ENCODE peak calls at places on chromosomes 13 and 19, in four cellular contexts. G, W, I and A are unnamed samples.

GRCh38 chr13:49791753-49792549 is 531 bp downstream of the KPNA3 start:
- DNase-seq in G (no peak), W (peak), I (no peak), A (peak)

GRCh38 chr19:45275370-45275971 is 24.4 kb downstream of the MARK4 start:
- DNase-seq in G (no peak), W (no peak), I (no peak), A (no peak)

GRCh38 chr13:97018029-97018819 is 23.9 kb upstream of the OXGR1 start:
- DNase-seq in G (no peak), W (no peak), I (peak), A (no peak)

GRCh38 chr13:68368922-68369321 is 1138.8 kb upstream of the PCDH9 start:
- DNase-seq in G (no peak), W (no peak), I (no peak), A (no peak)

GRCh38 chr13:33007237-33007636 is 9.0 kb upstream of the KL start:
- DNase-seq in G (no peak), W (no peak), I (no peak), A (no peak)

GRCh38 chr13:45238945-45239795 is 38.3 kb upstream of the KCTD4 start:
- DNase-seq in G (no peak), W (no peak), I (no peak), A (no peak)

GRCh38 chr13:83881917-83882625 is at the start of gene SLITRK1:
- DNase-seq in G (no peak), W (no peak), I (no peak), A (peak)

GRCh38 chr19:6047741-6048231 is 62.5 kb downstream of the RFX2 start:
- DNase-seq in G (no peak), W (no peak), I (no peak), A (no peak)

GRCh38 chr13:28037399-28037798 is 48.9 kb upstream of the URAD start:
- DNase-seq in G (no peak), W (no peak), I (no peak), A (no peak)

GRCh38 chr13:87677334-87678234 is 6.4 kb downstream of the SLITRK5 start:
- DNase-seq in G (no peak), W (peak), I (no peak), A (no peak)

GRCh38 chr13:47826481-47826880 is 174.6 kb downstream of the SUCLA2 start:
- DNase-seq in G (no peak), W (no peak), I (peak), A (no peak)

GRCh38 chr19:48826606-48827020 is 9.7 kb downstream of the HSD17B14 start:
- DNase-seq in G (no peak), W (no peak), I (no peak), A (no peak)

GRCh38 chr19:54473071-54473941 is at the start of gene CDC42EP5:
- DNase-seq in G (peak), W (peak), I (peak), A (peak)

GRCh38 chr13:50389726-50390125 is 374.5 kb downstream of the KCNRG start:
- DNase-seq in G (no peak), W (no peak), I (no peak), A (no peak)

GRCh38 chr13:31588331-31588730 is 151.0 kb upstream of the RXFP2 start:
- DNase-seq in G (no peak), W (no peak), I (no peak), A (no peak)

GRCh38 chr13:109780880-109781383 is 5.5 kb downstream of the IRS2 start:
- DNase-seq in G (no peak), W (no peak), I (no peak), A (peak)

GRCh38 chr13:70189981-70190380 is 81.7 kb upstream of the KLHL1 start:
- DNase-seq in G (no peak), W (no peak), I (no peak), A (no peak)

GRCh38 chr13:93231867-93232266 is 5.3 kb downstream of the GPC6 start:
- DNase-seq in G (no peak), W (no peak), I (no peak), A (no peak)

GRCh38 chr13:108120332-108120731 is 95.0 kb downstream of the LIG4 start:
- DNase-seq in G (no peak), W (no peak), I (no peak), A (no peak)

GRCh38 chr19:32708457-32708856 is 11.1 kb upstream of the TDRD12 start:
- DNase-seq in G (no peak), W (no peak), I (no peak), A (no peak)

GRCh38 chr13:45416521-45417125 is 1.6 kb downstream of the SLC25A30 start:
- DNase-seq in G (no peak), W (no peak), I (no peak), A (no peak)

GRCh38 chr13:93446256-93446655 is 219.6 kb downstream of the GPC6 start:
- DNase-seq in G (no peak), W (no peak), I (no peak), A (no peak)

GRCh38 chr19:9645466-9645865 is 24.4 kb upstream of the ZNF561 start:
- DNase-seq in G (no peak), W (no peak), I (no peak), A (no peak)

GRCh38 chr13:111051656-111052232 is 63.4 kb upstream of the ARHGEF7 start:
- DNase-seq in G (no peak), W (no peak), I (no peak), A (no peak)

GRCh38 chr13:98676239-98676638 is 76.2 kb downstream of the SLC15A1 start:
- DNase-seq in G (no peak), W (no peak), I (no peak), A (no peak)

GRCh38 chr19:35673121-35673804 is 6.9 kb downstream of the UPK1A start:
- DNase-seq in G (peak), W (peak), I (peak), A (peak)

GRCh38 chr13:20579193-20579592 is 12.2 kb downstream of the IFT88 start:
- DNase-seq in G (no peak), W (no peak), I (no peak), A (no peak)

GRCh38 chr13:33069365-33069764 is 53.1 kb downstream of the KL start:
- DNase-seq in G (no peak), W (no peak), I (no peak), A (no peak)

GRCh38 chr13:43522788-43523187 is 264.0 kb downstream of the ENOX1 start:
- DNase-seq in G (no peak), W (no peak), I (peak), A (no peak)

GRCh38 chr19:2109278-2109864 is 12.7 kb downstream of the IZUMO4 start:
- DNase-seq in G (no peak), W (no peak), I (no peak), A (no peak)

GRCh38 chr13:39888865-39889810 is 233.7 kb downstream of the COG6 start:
- DNase-seq in G (no peak), W (no peak), I (no peak), A (no peak)

GRCh38 chr19:34067861-34068271 is 104.4 kb upstream of the LSM14A start:
- DNase-seq in G (no peak), W (no peak), I (no peak), A (no peak)

GRCh38 chr19:1601613-1602064 is 3.6 kb downstream of the UQCR11 start:
- DNase-seq in G (no peak), W (no peak), I (no peak), A (no peak)

GRCh38 chr13:109273326-109273751 is 513.0 kb downstream of the IRS2 start:
- DNase-seq in G (no peak), W (no peak), I (no peak), A (no peak)

GRCh38 chr13:40477623-40478608 is 188.5 kb downstream of the FOXO1 start:
- DNase-seq in G (peak), W (no peak), I (no peak), A (peak)

GRCh38 chr13:24217601-24218281 is 57.2 kb downstream of the SPATA13 start:
- DNase-seq in G (no peak), W (peak), I (no peak), A (peak)

GRCh38 chr13:96575423-96576320 is 418.6 kb downstream of the OXGR1 start:
- DNase-seq in G (no peak), W (no peak), I (no peak), A (peak)

DNA sequence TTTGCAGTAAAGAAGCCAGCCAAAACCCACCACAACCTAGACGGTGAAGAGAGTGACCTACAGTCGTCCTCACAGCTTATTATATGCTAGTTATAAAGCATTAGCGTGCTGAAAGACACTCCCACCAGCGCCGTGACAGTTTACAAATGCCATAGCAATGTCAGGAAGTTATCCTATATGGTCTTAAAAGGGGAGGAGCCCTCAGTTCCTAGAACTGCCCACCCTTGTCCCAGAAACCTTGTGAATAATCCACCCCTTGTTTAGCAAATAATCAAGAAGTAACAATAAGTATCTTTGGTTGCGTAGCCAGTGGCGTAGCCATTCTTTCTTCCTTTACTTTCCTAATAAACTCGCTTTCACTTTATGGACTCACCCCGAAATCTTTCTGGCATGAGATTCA is 227.9 kb upstream of the ARGLU1 start:
- DNase-seq in G (no peak), W (no peak), I (no peak), A (no peak)
- H3K4me3 ChIP-seq in G (peak), W (no peak), I (no peak), A (peak)

GRCh38 chr19:18612051-18612771 is 459 bp upstream of the TMEM59L start:
- DNase-seq in G (no peak), W (no peak), I (no peak), A (no peak)

GRCh38 chr19:18610245-18610555 is 2.5 kb upstream of the TMEM59L start:
- DNase-seq in G (no peak), W (no peak), I (no peak), A (no peak)

GRCh38 chr19:18610556-18611326 is 1.9 kb upstream of the TMEM59L start:
- DNase-seq in G (no peak), W (no peak), I (no peak), A (no peak)

GRCh38 chr19:18612772-18613588 is at the start of gene TMEM59L:
- DNase-seq in G (no peak), W (no peak), I (no peak), A (no peak)

GRCh38 chr19:18611327-18612050 is 1.2 kb upstream of the TMEM59L start:
- DNase-seq in G (no peak), W (no peak), I (no peak), A (no peak)
- H3K4me3 ChIP-seq in G (peak), W (no peak), I (no peak), A (peak)

GRCh38 chr13:30079501-30079900 is 227.8 kb downstream of the KATNAL1 start:
- DNase-seq in G (no peak), W (no peak), I (no peak), A (no peak)

GRCh38 chr13:30077338-30077737 is 226.9 kb upstream of the UBL3 start:
- DNase-seq in G (no peak), W (no peak), I (no peak), A (no peak)

GRCh38 chr13:30078059-30078458 is 227.6 kb upstream of the UBL3 start:
- DNase-seq in G (no peak), W (no peak), I (no peak), A (no peak)

GRCh38 chr13:30081331-30081730 is 226.0 kb downstream of the KATNAL1 start:
- DNase-seq in G (no peak), W (no peak), I (no peak), A (no peak)

DNA sequence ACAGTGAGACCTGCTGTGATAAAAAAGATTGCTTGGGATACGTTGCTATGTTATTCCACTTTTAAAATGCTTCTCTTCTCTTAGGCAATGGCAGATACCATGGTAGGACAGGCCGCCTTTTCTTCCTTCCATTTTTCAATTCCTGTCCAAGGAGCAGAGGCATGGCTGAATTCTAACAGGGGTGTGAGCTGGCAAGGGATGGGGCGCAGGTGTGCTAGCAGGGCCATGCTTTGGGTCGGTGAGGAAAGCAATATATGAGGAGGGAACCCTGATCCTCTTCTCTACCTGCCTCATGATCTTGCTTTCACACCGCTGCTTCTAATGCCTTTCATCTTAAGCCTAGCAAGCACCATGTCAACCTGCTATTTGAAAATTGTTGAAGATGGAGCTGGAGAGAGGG is 225.0 kb downstream of the KATNAL1 start:
- DNase-seq in G (no peak), W (no peak), I (no peak), A (no peak)
- H3K4me3 ChIP-seq in G (no peak), W (no peak), I (no peak), A (no peak)

GRCh38 chr13:64778002-64778401 is 2452.1 kb downstream of the PCDH9 start:
- DNase-seq in G (no peak), W (no peak), I (no peak), A (no peak)

DNA sequence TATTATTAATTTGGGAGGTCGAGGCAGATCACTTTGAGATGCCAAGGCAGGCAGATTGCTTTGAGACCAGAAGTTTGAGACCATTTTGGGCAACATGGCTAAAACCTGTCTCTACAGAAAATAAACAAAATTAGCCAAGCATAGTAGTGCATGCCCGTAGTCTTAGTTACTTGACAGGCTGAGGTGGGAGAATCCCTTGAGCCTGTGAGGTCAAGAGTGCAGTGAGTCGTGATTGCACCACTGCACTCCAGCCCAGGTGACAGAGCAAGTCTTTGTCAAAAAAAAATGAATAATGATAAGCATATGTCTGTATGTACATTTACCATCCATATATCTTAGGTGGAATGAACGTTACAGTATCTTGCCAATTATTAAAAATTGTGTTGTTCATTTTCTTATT is 2447.7 kb downstream of the PCDH9 start:
- DNase-seq in G (no peak), W (no peak), I (no peak), A (no peak)
- H3K4me3 ChIP-seq in G (no peak), W (no peak), I (no peak), A (no peak)

GRCh38 chr19:16369664-16370576 is 45.3 kb downstream of the KLF2 start:
- DNase-seq in G (no peak), W (no peak), I (no peak), A (peak)

GRCh38 chr19:16373079-16373478 is 48.5 kb downstream of the KLF2 start:
- DNase-seq in G (peak), W (no peak), I (no peak), A (no peak)

GRCh38 chr19:16372065-16372915 is 47.7 kb downstream of the KLF2 start:
- DNase-seq in G (peak), W (no peak), I (no peak), A (no peak)

GRCh38 chr19:16370671-16371391 is 46.2 kb downstream of the KLF2 start:
- DNase-seq in G (peak), W (no peak), I (no peak), A (no peak)

GRCh38 chr19:16371540-16371986 is 46.9 kb downstream of the KLF2 start:
- DNase-seq in G (peak), W (peak), I (no peak), A (peak)
- H3K4me3 ChIP-seq in G (peak), W (no peak), I (no peak), A (no peak)